ENCODE peak calls at places on chromosomes 12 and 14, in ten cellular contexts. One of them, this sample, is unnamed.
A peak's percentile ranks its signal among the peaks of the same experiment; 100 is the strongest.

GRCh38 chr14:60168841-60169240 is 3.6 kb upstream of the DHRS7 start:
- DNase-seq in mesendoderm: no peak
- DNase-seq in HCT116: no peak
- DNase-seq in tibial artery: no peak
- DNase-seq in H9: no peak
- DNase-seq in mammary epithelial cell: no peak
- DNase-seq in effector memory CD4-positive, alpha-beta T cell: no peak
- DNase-seq in CD4-positive, alpha-beta T cell: no peak
- DNase-seq in fibroblast of lung: no peak
- DNase-seq in cardiac muscle cell: no peak
- DNase-seq in this sample: no peak

GRCh38 chr12:12465522-12465921 is 97.1 kb downstream of the DUSP16 start:
- DNase-seq in effector memory CD4-positive, alpha-beta T cell: no peak
- DNase-seq in HCT116: no peak
- DNase-seq in mesendoderm: no peak
- DNase-seq in fibroblast of lung: no peak
- DNase-seq in H9: no peak
- DNase-seq in tibial artery: no peak
- DNase-seq in mammary epithelial cell: no peak
- DNase-seq in cardiac muscle cell: no peak
- DNase-seq in CD4-positive, alpha-beta T cell: no peak
- DNase-seq in this sample: no peak

GRCh38 chr14:99596071-99596627 is 7.9 kb downstream of the CCDC85C start:
- DNase-seq in mesendoderm: no peak
- DNase-seq in H9: no peak
- DNase-seq in HCT116: no peak
- DNase-seq in effector memory CD4-positive, alpha-beta T cell: no peak
- DNase-seq in mammary epithelial cell: no peak
- DNase-seq in CD4-positive, alpha-beta T cell: no peak
- DNase-seq in tibial artery: no peak
- DNase-seq in fibroblast of lung: no peak
- DNase-seq in cardiac muscle cell: no peak
- DNase-seq in this sample: no peak

GRCh38 chr14:64074961-64075619 is 219.1 kb downstream of the ESR2 start:
- DNase-seq in tibial artery: no peak
- DNase-seq in mesendoderm: no peak
- DNase-seq in HCT116: no peak
- DNase-seq in fibroblast of lung: peak; percentile 64
- DNase-seq in cardiac muscle cell: peak; percentile 10
- DNase-seq in H9: no peak
- DNase-seq in CD4-positive, alpha-beta T cell: no peak
- DNase-seq in effector memory CD4-positive, alpha-beta T cell: no peak
- DNase-seq in mammary epithelial cell: peak; percentile 60
- DNase-seq in this sample: no peak

GRCh38 chr12:9227953-9228352 is 19.8 kb upstream of the PZP start:
- DNase-seq in tibial artery: no peak
- DNase-seq in cardiac muscle cell: no peak
- DNase-seq in effector memory CD4-positive, alpha-beta T cell: no peak
- DNase-seq in fibroblast of lung: no peak
- DNase-seq in mesendoderm: no peak
- DNase-seq in HCT116: no peak
- DNase-seq in mammary epithelial cell: no peak
- DNase-seq in CD4-positive, alpha-beta T cell: no peak
- DNase-seq in H9: no peak
- DNase-seq in this sample: no peak

GRCh38 chr14:51862171-51862838 is 1.9 kb downstream of the GNG2 start:
- DNase-seq in HCT116: no peak
- DNase-seq in mammary epithelial cell: no peak
- DNase-seq in mesendoderm: no peak
- DNase-seq in tibial artery: no peak
- DNase-seq in cardiac muscle cell: peak; percentile 26
- DNase-seq in H9: no peak
- DNase-seq in effector memory CD4-positive, alpha-beta T cell: no peak
- DNase-seq in fibroblast of lung: peak; percentile 17
- DNase-seq in CD4-positive, alpha-beta T cell: no peak
- DNase-seq in this sample: no peak

GRCh38 chr14:81555051-81555450 is 21.4 kb upstream of the SEL1L start:
- DNase-seq in cardiac muscle cell: no peak
- DNase-seq in tibial artery: no peak
- DNase-seq in CD4-positive, alpha-beta T cell: no peak
- DNase-seq in effector memory CD4-positive, alpha-beta T cell: no peak
- DNase-seq in HCT116: no peak
- DNase-seq in fibroblast of lung: no peak
- DNase-seq in mesendoderm: no peak
- DNase-seq in mammary epithelial cell: no peak
- DNase-seq in H9: no peak
- DNase-seq in this sample: no peak

GRCh38 chr12:30882706-30883105 is 43.8 kb upstream of the TSPAN11 start:
- DNase-seq in CD4-positive, alpha-beta T cell: no peak
- DNase-seq in mammary epithelial cell: no peak
- DNase-seq in HCT116: no peak
- DNase-seq in effector memory CD4-positive, alpha-beta T cell: no peak
- DNase-seq in H9: no peak
- DNase-seq in mesendoderm: peak; percentile 27
- DNase-seq in fibroblast of lung: no peak
- DNase-seq in cardiac muscle cell: peak; percentile 22
- DNase-seq in tibial artery: no peak
- DNase-seq in this sample: no peak

GRCh38 chr12:9760699-9761406 is at the start of gene CD69:
- DNase-seq in tibial artery: no peak
- DNase-seq in CD4-positive, alpha-beta T cell: peak; percentile 67
- DNase-seq in mammary epithelial cell: peak; percentile 14
- DNase-seq in H9: no peak
- DNase-seq in fibroblast of lung: no peak
- DNase-seq in cardiac muscle cell: no peak
- DNase-seq in effector memory CD4-positive, alpha-beta T cell: peak; percentile 73
- DNase-seq in mesendoderm: no peak
- DNase-seq in HCT116: no peak
- DNase-seq in this sample: no peak

GRCh38 chr12:12964255-12964654 is 12.3 kb upstream of the GPRC5D start:
- DNase-seq in CD4-positive, alpha-beta T cell: no peak
- DNase-seq in HCT116: no peak
- DNase-seq in H9: no peak
- DNase-seq in mammary epithelial cell: no peak
- DNase-seq in effector memory CD4-positive, alpha-beta T cell: no peak
- DNase-seq in fibroblast of lung: no peak
- DNase-seq in mesendoderm: no peak
- DNase-seq in cardiac muscle cell: peak; percentile 11
- DNase-seq in tibial artery: no peak
- DNase-seq in this sample: no peak

GRCh38 chr12:52260351-52261210 is 13.9 kb upstream of the KRT86 start:
- DNase-seq in effector memory CD4-positive, alpha-beta T cell: no peak
- DNase-seq in tibial artery: no peak
- DNase-seq in cardiac muscle cell: no peak
- DNase-seq in fibroblast of lung: peak; percentile 78
- DNase-seq in mesendoderm: no peak
- DNase-seq in mammary epithelial cell: no peak
- DNase-seq in HCT116: no peak
- DNase-seq in H9: no peak
- DNase-seq in CD4-positive, alpha-beta T cell: no peak
- DNase-seq in this sample: no peak

GRCh38 chr12:98745578-98746391 is 100.7 kb downstream of the APAF1 start:
- DNase-seq in mesendoderm: no peak
- DNase-seq in cardiac muscle cell: peak; percentile 42
- DNase-seq in CD4-positive, alpha-beta T cell: no peak
- DNase-seq in tibial artery: no peak
- DNase-seq in H9: peak; percentile 46
- DNase-seq in effector memory CD4-positive, alpha-beta T cell: no peak
- DNase-seq in HCT116: no peak
- DNase-seq in mammary epithelial cell: no peak
- DNase-seq in fibroblast of lung: no peak
- DNase-seq in this sample: no peak

GRCh38 chr12:126086242-126086641 is 1021.0 kb downstream of the AACS start:
- DNase-seq in effector memory CD4-positive, alpha-beta T cell: no peak
- DNase-seq in HCT116: no peak
- DNase-seq in H9: no peak
- DNase-seq in mammary epithelial cell: no peak
- DNase-seq in CD4-positive, alpha-beta T cell: no peak
- DNase-seq in tibial artery: no peak
- DNase-seq in cardiac muscle cell: no peak
- DNase-seq in fibroblast of lung: no peak
- DNase-seq in mesendoderm: no peak
- DNase-seq in this sample: no peak

GRCh38 chr12:32566663-32567634 is 112.2 kb upstream of the DNM1L start:
- DNase-seq in CD4-positive, alpha-beta T cell: no peak
- DNase-seq in mammary epithelial cell: peak; percentile 20
- DNase-seq in H9: no peak
- DNase-seq in tibial artery: no peak
- DNase-seq in mesendoderm: peak; percentile 31
- DNase-seq in fibroblast of lung: peak; percentile 71
- DNase-seq in cardiac muscle cell: peak; percentile 6
- DNase-seq in effector memory CD4-positive, alpha-beta T cell: no peak
- DNase-seq in HCT116: no peak
- DNase-seq in this sample: no peak

DNA sequence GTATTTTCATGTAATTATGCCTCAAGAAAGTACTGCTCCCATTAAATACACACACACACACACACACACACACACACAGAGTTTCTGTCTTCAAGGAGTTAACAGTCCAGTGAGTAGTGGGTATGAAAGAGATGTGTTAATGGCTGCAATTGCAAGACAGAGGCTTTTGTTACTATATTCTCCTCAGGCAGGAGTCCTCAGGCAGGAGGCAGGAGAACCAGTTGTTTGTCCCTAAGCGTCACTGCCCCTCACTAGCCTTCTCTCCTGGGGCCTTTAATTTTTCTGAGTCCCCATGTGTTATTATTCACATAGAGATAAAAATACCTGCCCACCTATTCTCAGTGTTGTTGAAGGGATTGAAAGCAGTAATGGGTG is 31.2 kb downstream of the DAD1 start:
- DNase-seq in H9: no peak
- DNase-seq in fibroblast of lung: no peak
- DNase-seq in effector memory CD4-positive, alpha-beta T cell: no peak
- DNase-seq in HCT116: no peak
- DNase-seq in CD4-positive, alpha-beta T cell: no peak
- DNase-seq in mammary epithelial cell: no peak
- DNase-seq in cardiac muscle cell: no peak
- DNase-seq in tibial artery: no peak
- DNase-seq in mesendoderm: no peak
- DNase-seq in this sample: no peak
- H3K27ac ChIP-seq in H9: no peak overlapping the region
- H3K27ac ChIP-seq in fibroblast of lung: no peak overlapping the region
- H3K27ac ChIP-seq in effector memory CD4-positive, alpha-beta T cell: peak overlapping the region; percentile 99
- H3K27ac ChIP-seq in HCT116: no peak overlapping the region
- H3K27ac ChIP-seq in CD4-positive, alpha-beta T cell: peak overlapping the region; percentile 99
- H3K27ac ChIP-seq in mammary epithelial cell: no peak overlapping the region
- H3K27ac ChIP-seq in cardiac muscle cell: no peak overlapping the region
- H3K27ac ChIP-seq in tibial artery: peak overlapping the region; percentile 48
- H3K27ac ChIP-seq in mesendoderm: no peak overlapping the region
- H3K27ac ChIP-seq in this sample: no peak overlapping the region

GRCh38 chr12:3892631-3893030 is 19.4 kb upstream of the PARP11 start:
- DNase-seq in HCT116: no peak
- DNase-seq in mesendoderm: no peak
- DNase-seq in fibroblast of lung: no peak
- DNase-seq in tibial artery: no peak
- DNase-seq in mammary epithelial cell: no peak
- DNase-seq in cardiac muscle cell: no peak
- DNase-seq in H9: no peak
- DNase-seq in effector memory CD4-positive, alpha-beta T cell: no peak
- DNase-seq in CD4-positive, alpha-beta T cell: no peak
- DNase-seq in this sample: no peak
- H3K27ac ChIP-seq in HCT116: no peak overlapping the region
- H3K27ac ChIP-seq in mesendoderm: no peak overlapping the region
- H3K27ac ChIP-seq in fibroblast of lung: no peak overlapping the region
- H3K27ac ChIP-seq in tibial artery: no peak overlapping the region
- H3K27ac ChIP-seq in mammary epithelial cell: no peak overlapping the region
- H3K27ac ChIP-seq in cardiac muscle cell: no peak overlapping the region
- H3K27ac ChIP-seq in H9: no peak overlapping the region
- H3K27ac ChIP-seq in effector memory CD4-positive, alpha-beta T cell: no peak overlapping the region
- H3K27ac ChIP-seq in CD4-positive, alpha-beta T cell: no peak overlapping the region
- H3K27ac ChIP-seq in this sample: no peak overlapping the region

DNA sequence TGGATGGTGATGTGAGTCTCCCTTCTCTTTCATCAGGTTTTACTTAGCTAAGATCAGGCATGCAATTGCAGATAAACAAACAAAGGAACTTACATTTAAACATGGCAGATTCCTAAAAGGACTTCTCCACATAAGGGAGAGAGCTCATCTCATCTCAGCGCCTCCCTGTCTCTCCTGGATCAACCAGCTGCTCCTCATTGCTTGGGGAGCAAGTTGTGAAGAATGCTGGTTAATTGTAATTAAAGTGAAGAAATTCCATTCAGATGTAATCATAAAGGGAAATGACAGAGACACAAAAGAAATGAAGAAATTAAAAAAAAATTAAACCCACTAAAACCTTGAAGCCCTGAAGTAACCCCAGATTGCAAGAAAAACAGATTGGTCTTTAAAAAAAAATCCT is 104.4 kb upstream of the DIO2 start:
- DNase-seq in effector memory CD4-positive, alpha-beta T cell: no peak
- DNase-seq in fibroblast of lung: peak; percentile 76
- DNase-seq in tibial artery: no peak
- DNase-seq in HCT116: no peak
- DNase-seq in H9: no peak
- DNase-seq in mammary epithelial cell: no peak
- DNase-seq in CD4-positive, alpha-beta T cell: no peak
- DNase-seq in cardiac muscle cell: no peak
- DNase-seq in mesendoderm: peak; percentile 77
- DNase-seq in this sample: no peak
- H3K27ac ChIP-seq in effector memory CD4-positive, alpha-beta T cell: no peak overlapping the region
- H3K27ac ChIP-seq in fibroblast of lung: no peak overlapping the region
- H3K27ac ChIP-seq in tibial artery: no peak overlapping the region
- H3K27ac ChIP-seq in HCT116: no peak overlapping the region
- H3K27ac ChIP-seq in H9: no peak overlapping the region
- H3K27ac ChIP-seq in mammary epithelial cell: no peak overlapping the region
- H3K27ac ChIP-seq in CD4-positive, alpha-beta T cell: no peak overlapping the region
- H3K27ac ChIP-seq in cardiac muscle cell: no peak overlapping the region
- H3K27ac ChIP-seq in mesendoderm: no peak overlapping the region
- H3K27ac ChIP-seq in this sample: no peak overlapping the region

GRCh38 chr14:104784218-104784568 is 11.4 kb downstream of the AKT1 start:
- DNase-seq in fibroblast of lung: no peak
- DNase-seq in CD4-positive, alpha-beta T cell: no peak
- DNase-seq in mammary epithelial cell: no peak
- DNase-seq in mesendoderm: no peak
- DNase-seq in tibial artery: no peak
- DNase-seq in H9: no peak
- DNase-seq in effector memory CD4-positive, alpha-beta T cell: no peak
- DNase-seq in HCT116: no peak
- DNase-seq in cardiac muscle cell: no peak
- DNase-seq in this sample: no peak
- H3K27ac ChIP-seq in fibroblast of lung: no peak overlapping the region
- H3K27ac ChIP-seq in CD4-positive, alpha-beta T cell: no peak overlapping the region
- H3K27ac ChIP-seq in mammary epithelial cell: no peak overlapping the region
- H3K27ac ChIP-seq in mesendoderm: no peak overlapping the region
- H3K27ac ChIP-seq in tibial artery: no peak overlapping the region
- H3K27ac ChIP-seq in H9: no peak overlapping the region
- H3K27ac ChIP-seq in effector memory CD4-positive, alpha-beta T cell: no peak overlapping the region
- H3K27ac ChIP-seq in HCT116: no peak overlapping the region
- H3K27ac ChIP-seq in cardiac muscle cell: no peak overlapping the region
- H3K27ac ChIP-seq in this sample: no peak overlapping the region

GRCh38 chr12:69064734-69065413 is 131.9 kb upstream of the CPM start:
- DNase-seq in cardiac muscle cell: no peak
- DNase-seq in H9: no peak
- DNase-seq in effector memory CD4-positive, alpha-beta T cell: no peak
- DNase-seq in HCT116: no peak
- DNase-seq in tibial artery: no peak
- DNase-seq in fibroblast of lung: no peak
- DNase-seq in CD4-positive, alpha-beta T cell: no peak
- DNase-seq in mammary epithelial cell: no peak
- DNase-seq in mesendoderm: no peak
- DNase-seq in this sample: no peak
- H3K27ac ChIP-seq in cardiac muscle cell: no peak overlapping the region
- H3K27ac ChIP-seq in H9: no peak overlapping the region
- H3K27ac ChIP-seq in effector memory CD4-positive, alpha-beta T cell: no peak overlapping the region
- H3K27ac ChIP-seq in HCT116: no peak overlapping the region
- H3K27ac ChIP-seq in tibial artery: no peak overlapping the region
- H3K27ac ChIP-seq in fibroblast of lung: no peak overlapping the region
- H3K27ac ChIP-seq in CD4-positive, alpha-beta T cell: no peak overlapping the region
- H3K27ac ChIP-seq in mammary epithelial cell: no peak overlapping the region
- H3K27ac ChIP-seq in mesendoderm: no peak overlapping the region
- H3K27ac ChIP-seq in this sample: no peak overlapping the region